ENCODE peak calls at places on chromosomes 3 and 15, in ten cellular contexts. S is CD8-positive, alpha-beta memory T cell; C is gastrocnemius medialis; R is Daoy; T is activated CD4-positive, alpha-beta T cell treated with anti-CD3 and anti-CD28 coated beads, Interleukin-2, amount 50 U/mL, for 1 hour; W is aorta; I is MV-4-11; M is fibroblast of gingiva; Z is sciatic nerve; N is Calu3. K is an unnamed sample.

GRCh38 chr3:14899993-14900618 is 47.3 kb upstream of the NR2C2 start:
- DNase-seq in S (peak), C (no peak), R (no peak), T (no peak), W (no peak), I (no peak), M (no peak), Z (no peak), N (peak), K (no peak)

GRCh38 chr3:23767546-23767945 is 38.2 kb upstream of the UBE2E1 start:
- DNase-seq in S (no peak), C (no peak), R (no peak), T (no peak), W (no peak), I (peak), M (no peak), Z (no peak), N (no peak), K (no peak)

GRCh38 chr3:46489875-46490274 is 7.9 kb upstream of the RTP3 start:
- DNase-seq in S (no peak), C (no peak), R (no peak), T (no peak), W (no peak), I (no peak), M (peak), Z (no peak), N (no peak), K (no peak)

GRCh38 chr3:196707566-196707965 is 4.5 kb downstream of the CEP19 start:
- DNase-seq in S (no peak), C (no peak), R (no peak), T (no peak), W (no peak), I (no peak), M (no peak), Z (no peak), N (no peak), K (no peak)

GRCh38 chr3:151788401-151788800 is 25.5 kb upstream of the AADAC start:
- DNase-seq in S (no peak), C (no peak), R (no peak), T (no peak), W (no peak), I (no peak), M (no peak), Z (no peak), N (no peak), K (no peak)

GRCh38 chr3:123411340-123412040 is 37.4 kb downstream of the ADCY5 start:
- DNase-seq in S (no peak), C (no peak), R (no peak), T (no peak), W (peak), I (no peak), M (no peak), Z (no peak), N (no peak), K (no peak)

GRCh38 chr3:51389423-51390183 is 1.5 kb upstream of the RBM15B start:
- DNase-seq in S (peak), C (no peak), R (peak), T (peak), W (no peak), I (peak), M (peak), Z (no peak), N (peak), K (peak)

GRCh38 chr3:197539651-197540051 is 16.1 kb downstream of the BDH1 start:
- DNase-seq in S (no peak), C (no peak), R (no peak), T (no peak), W (no peak), I (no peak), M (no peak), Z (no peak), N (peak), K (no peak)

GRCh38 chr15:62850318-62850717 is 192.2 kb upstream of the TPM1 start:
- DNase-seq in S (no peak), C (no peak), R (peak), T (no peak), W (no peak), I (no peak), M (no peak), Z (no peak), N (peak), K (no peak)

K was measured in activated gamma-delta T cell treated with Interleukin-2 at 50 U/mL for 16 hours.